ENCODE peak calls at places on chromosomes 4 and X, in five cellular contexts. T is MV-4-11; G is epithelial cell of esophagus; J is stromal cell of bone marrow; E is CD8-positive, alpha-beta memory T cell. H is an unnamed sample.

GRCh38 chrX:19613645-19614323 is 98.5 kb upstream of the MAP3K15 start:
- DNase-seq in G (peak), T (no peak), J (no peak), E (no peak), H (no peak)

GRCh38 chr4:145153904-145154298 is 26.5 kb downstream of the OTUD4 start:
- DNase-seq in G (no peak), E (no peak), J (no peak), T (no peak), H (no peak)

GRCh38 chrX:154296731-154297130 is 1.1 kb downstream of the TKTL1 start:
- DNase-seq in T (no peak), J (no peak), G (no peak), E (no peak), H (no peak)

GRCh38 chrX:39931554-39932282 is 166.0 kb downstream of the BCOR start:
- DNase-seq in J (no peak), T (no peak), G (no peak), E (no peak), H (no peak)

GRCh38 chr4:6591305-6591704 is 16.3 kb downstream of the MAN2B2 start:
- DNase-seq in T (no peak), G (no peak), E (no peak), J (no peak), H (no peak)

GRCh38 chrX:51281758-51282318 is 50.8 kb upstream of the NUDT10 start:
- DNase-seq in E (no peak), J (no peak), G (peak), T (no peak), H (no peak)

GRCh38 chr4:99076292-99076976 is 12.2 kb downstream of the ADH5 start:
- DNase-seq in E (no peak), T (no peak), G (no peak), J (no peak), H (no peak)

GRCh38 chr4:121462660-121463261 is 81.9 kb upstream of the QRFPR start:
- DNase-seq in G (peak), J (peak), E (no peak), T (peak), H (peak)

GRCh38 chrX:68867458-68868166 is 38.8 kb downstream of the EFNB1 start:
- DNase-seq in T (peak), G (no peak), E (no peak), J (no peak), H (no peak)

GRCh38 chr4:6263541-6264540 is 5.8 kb upstream of the WFS1 start:
- DNase-seq in J (no peak), G (peak), T (no peak), E (no peak), H (peak)

H was measured in astrocyte of the cerebellum.